ENCODE peak calls at places on chromosomes 3 and 15, in four cellular contexts. One of them, this sample, is unnamed.

GRCh38 chr15:83308671-83309070 is 24.2 kb upstream of the BNC1 start:
- DNase-seq in H1: no peak
- DNase-seq in fibroblast of the aortic adventitia: no peak
- DNase-seq in HFF-Myc: no peak
- DNase-seq in this sample: no peak

GRCh38 chr15:60901647-60902046 is 327.5 kb downstream of the RORA start:
- DNase-seq in fibroblast of the aortic adventitia: no peak
- DNase-seq in HFF-Myc: no peak
- DNase-seq in H1: no peak
- DNase-seq in this sample: no peak

GRCh38 chr3:114274929-114275328 is 18.9 kb upstream of the TIGIT start:
- DNase-seq in HFF-Myc: no peak
- DNase-seq in fibroblast of the aortic adventitia: peak; percentile 52
- DNase-seq in H1: no peak
- DNase-seq in this sample: peak; percentile 25

GRCh38 chr15:40768492-40769309 is 1.1 kb upstream of the C15orf62 start:
- DNase-seq in fibroblast of the aortic adventitia: peak; percentile 64
- DNase-seq in HFF-Myc: no peak
- DNase-seq in H1: no peak
- DNase-seq in this sample: no peak

GRCh38 chr3:156216216-156216615 is 95.8 kb downstream of the KCNAB1 start:
- DNase-seq in fibroblast of the aortic adventitia: no peak
- DNase-seq in H1: no peak
- DNase-seq in HFF-Myc: no peak
- DNase-seq in this sample: no peak

GRCh38 chr15:96345560-96346389 is 15.3 kb downstream of the NR2F2 start:
- DNase-seq in H1: no peak
- DNase-seq in HFF-Myc: no peak
- DNase-seq in fibroblast of the aortic adventitia: peak; percentile 85
- DNase-seq in this sample: peak; percentile 64

GRCh38 chr15:78265752-78266224 is 1.4 kb downstream of the DNAJA4 start:
- DNase-seq in fibroblast of the aortic adventitia: peak; percentile 32
- DNase-seq in H1: no peak
- DNase-seq in HFF-Myc: peak; percentile 39
- DNase-seq in this sample: peak; percentile 39

GRCh38 chr15:29437888-29438713 is 168.5 kb upstream of the NSMCE3 start:
- DNase-seq in HFF-Myc: no peak
- DNase-seq in fibroblast of the aortic adventitia: no peak
- DNase-seq in H1: no peak
- DNase-seq in this sample: no peak

GRCh38 chr3:195102609-195103467 is 168.1 kb downstream of the XXYLT1 start:
- DNase-seq in H1: no peak
- DNase-seq in HFF-Myc: peak; percentile 95
- DNase-seq in fibroblast of the aortic adventitia: peak; percentile 98
- DNase-seq in this sample: peak; percentile 95

GRCh38 chr15:66085128-66085527 is 168.4 kb downstream of the MEGF11 start:
- DNase-seq in fibroblast of the aortic adventitia: no peak
- DNase-seq in H1: no peak
- DNase-seq in HFF-Myc: no peak
- DNase-seq in this sample: no peak

GRCh38 chr3:111723293-111723963 is 128.3 kb upstream of the ZBED2 start:
- DNase-seq in H1: no peak
- DNase-seq in fibroblast of the aortic adventitia: peak; percentile 93
- DNase-seq in HFF-Myc: peak; percentile 73
- DNase-seq in this sample: peak; percentile 90

This sample was measured in EL.